ENCODE peak calls at places on chromosomes 2 and 18, in eight cellular contexts. One of them, this sample, is unnamed.

GRCh38 chr18:44939037-44939665 is 258.5 kb downstream of the SETBP1 start:
- DNase-seq in cardiac muscle cell: no peak
- DNase-seq in colonic mucosa: peak; percentile 58
- DNase-seq in neuronal stem cell: no peak
- DNase-seq in psoas muscle: no peak
- DNase-seq in aorta: no peak
- DNase-seq in foreskin keratinocyte: peak; percentile 52
- DNase-seq in endothelial cell of umbilical vein: no peak
- DNase-seq in this sample: no peak

GRCh38 chr2:10355471-10356458 is 53.1 kb downstream of the HPCAL1 start:
- DNase-seq in aorta: no peak
- DNase-seq in neuronal stem cell: no peak
- DNase-seq in foreskin keratinocyte: no peak
- DNase-seq in cardiac muscle cell: no peak
- DNase-seq in colonic mucosa: no peak
- DNase-seq in psoas muscle: no peak
- DNase-seq in endothelial cell of umbilical vein: no peak
- DNase-seq in this sample: no peak

GRCh38 chr2:2901384-2902345 is 476.0 kb downstream of the EIPR1 start:
- DNase-seq in neuronal stem cell: no peak
- DNase-seq in foreskin keratinocyte: no peak
- DNase-seq in cardiac muscle cell: no peak
- DNase-seq in psoas muscle: no peak
- DNase-seq in endothelial cell of umbilical vein: no peak
- DNase-seq in colonic mucosa: no peak
- DNase-seq in aorta: no peak
- DNase-seq in this sample: no peak

GRCh38 chr2:120682654-120683053 is 53.0 kb upstream of the GLI2 start:
- DNase-seq in colonic mucosa: no peak
- DNase-seq in cardiac muscle cell: no peak
- DNase-seq in foreskin keratinocyte: no peak
- DNase-seq in endothelial cell of umbilical vein: no peak
- DNase-seq in aorta: no peak
- DNase-seq in neuronal stem cell: no peak
- DNase-seq in psoas muscle: no peak
- DNase-seq in this sample: peak; percentile 7

GRCh38 chr2:8494151-8494550 is 187.7 kb upstream of the ID2 start:
- DNase-seq in aorta: no peak
- DNase-seq in psoas muscle: no peak
- DNase-seq in cardiac muscle cell: no peak
- DNase-seq in foreskin keratinocyte: no peak
- DNase-seq in neuronal stem cell: no peak
- DNase-seq in colonic mucosa: no peak
- DNase-seq in endothelial cell of umbilical vein: no peak
- DNase-seq in this sample: no peak

GRCh38 chr18:72762505-72763122 is 105.2 kb downstream of the NETO1 start:
- DNase-seq in aorta: no peak
- DNase-seq in cardiac muscle cell: peak; percentile 72
- DNase-seq in foreskin keratinocyte: peak; percentile 64
- DNase-seq in endothelial cell of umbilical vein: peak; percentile 36
- DNase-seq in neuronal stem cell: peak; percentile 56
- DNase-seq in colonic mucosa: no peak
- DNase-seq in psoas muscle: no peak
- DNase-seq in this sample: peak; percentile 35

GRCh38 chr18:34651586-34652369 is 58.3 kb upstream of the DTNA start:
- DNase-seq in endothelial cell of umbilical vein: no peak
- DNase-seq in aorta: no peak
- DNase-seq in cardiac muscle cell: no peak
- DNase-seq in foreskin keratinocyte: no peak
- DNase-seq in colonic mucosa: no peak
- DNase-seq in psoas muscle: no peak
- DNase-seq in neuronal stem cell: no peak
- DNase-seq in this sample: peak; percentile 23

GRCh38 chr2:9655441-9656269 is 24.9 kb upstream of the YWHAQ start:
- DNase-seq in aorta: no peak
- DNase-seq in endothelial cell of umbilical vein: peak; percentile 71
- DNase-seq in psoas muscle: no peak
- DNase-seq in foreskin keratinocyte: peak; percentile 82
- DNase-seq in cardiac muscle cell: no peak
- DNase-seq in neuronal stem cell: no peak
- DNase-seq in colonic mucosa: no peak
- DNase-seq in this sample: peak; percentile 91

GRCh38 chr2:120134263-120134662 is 88.9 kb downstream of the TMEM185B start:
- DNase-seq in cardiac muscle cell: no peak
- DNase-seq in endothelial cell of umbilical vein: peak; percentile 89
- DNase-seq in foreskin keratinocyte: peak; percentile 93
- DNase-seq in colonic mucosa: no peak
- DNase-seq in psoas muscle: no peak
- DNase-seq in neuronal stem cell: no peak
- DNase-seq in aorta: no peak
- DNase-seq in this sample: peak; percentile 99

GRCh38 chr2:119184512-119184911 is 26.0 kb upstream of the C1QL2 start:
- DNase-seq in psoas muscle: no peak
- DNase-seq in colonic mucosa: no peak
- DNase-seq in neuronal stem cell: no peak
- DNase-seq in foreskin keratinocyte: no peak
- DNase-seq in aorta: no peak
- DNase-seq in endothelial cell of umbilical vein: no peak
- DNase-seq in cardiac muscle cell: no peak
- DNase-seq in this sample: no peak

GRCh38 chr2:50786345-50786744 is 245.6 kb downstream of the NRXN1 start:
- DNase-seq in cardiac muscle cell: no peak
- DNase-seq in neuronal stem cell: no peak
- DNase-seq in aorta: no peak
- DNase-seq in endothelial cell of umbilical vein: no peak
- DNase-seq in colonic mucosa: no peak
- DNase-seq in foreskin keratinocyte: no peak
- DNase-seq in psoas muscle: no peak
- DNase-seq in this sample: no peak

GRCh38 chr2:135701442-135701841 is 40.2 kb upstream of the UBXN4 start:
- DNase-seq in cardiac muscle cell: no peak
- DNase-seq in neuronal stem cell: no peak
- DNase-seq in colonic mucosa: no peak
- DNase-seq in aorta: no peak
- DNase-seq in endothelial cell of umbilical vein: no peak
- DNase-seq in foreskin keratinocyte: peak; percentile 65
- DNase-seq in psoas muscle: no peak
- DNase-seq in this sample: peak; percentile 36

GRCh38 chr18:80126797-80127196 is 17.7 kb downstream of the ADNP2 start:
- DNase-seq in colonic mucosa: no peak
- DNase-seq in foreskin keratinocyte: no peak
- DNase-seq in aorta: no peak
- DNase-seq in neuronal stem cell: no peak
- DNase-seq in endothelial cell of umbilical vein: no peak
- DNase-seq in psoas muscle: no peak
- DNase-seq in cardiac muscle cell: no peak
- DNase-seq in this sample: no peak

GRCh38 chr2:73293534-73294171 is at the start of gene EGR4:
- DNase-seq in endothelial cell of umbilical vein: peak; percentile 28
- DNase-seq in foreskin keratinocyte: no peak
- DNase-seq in cardiac muscle cell: peak; percentile 82
- DNase-seq in psoas muscle: peak; percentile 66
- DNase-seq in aorta: peak; percentile 75
- DNase-seq in colonic mucosa: peak; percentile 45
- DNase-seq in neuronal stem cell: no peak
- DNase-seq in this sample: peak; percentile 59

GRCh38 chr2:156083707-156084494 is 248.6 kb downstream of the NR4A2 start:
- DNase-seq in endothelial cell of umbilical vein: no peak
- DNase-seq in colonic mucosa: peak; percentile 21
- DNase-seq in foreskin keratinocyte: peak; percentile 70
- DNase-seq in aorta: no peak
- DNase-seq in cardiac muscle cell: no peak
- DNase-seq in neuronal stem cell: no peak
- DNase-seq in psoas muscle: no peak
- DNase-seq in this sample: peak; percentile 17

GRCh38 chr2:18404708-18405107 is 155.7 kb downstream of the RDH14 start:
- DNase-seq in foreskin keratinocyte: no peak
- DNase-seq in psoas muscle: no peak
- DNase-seq in cardiac muscle cell: peak; percentile 33
- DNase-seq in neuronal stem cell: peak; percentile 3
- DNase-seq in colonic mucosa: no peak
- DNase-seq in aorta: no peak
- DNase-seq in endothelial cell of umbilical vein: no peak
- DNase-seq in this sample: no peak

GRCh38 chr2:100664756-100665101 is 101.9 kb downstream of the PDCL3 start:
- DNase-seq in psoas muscle: no peak
- DNase-seq in foreskin keratinocyte: no peak
- DNase-seq in colonic mucosa: no peak
- DNase-seq in aorta: no peak
- DNase-seq in neuronal stem cell: no peak
- DNase-seq in cardiac muscle cell: no peak
- DNase-seq in endothelial cell of umbilical vein: no peak
- DNase-seq in this sample: no peak

GRCh38 chr2:120275617-120276400 is 23.2 kb downstream of the RALB start:
- DNase-seq in endothelial cell of umbilical vein: no peak
- DNase-seq in foreskin keratinocyte: no peak
- DNase-seq in neuronal stem cell: no peak
- DNase-seq in psoas muscle: no peak
- DNase-seq in aorta: no peak
- DNase-seq in colonic mucosa: no peak
- DNase-seq in cardiac muscle cell: no peak
- DNase-seq in this sample: no peak

DNA sequence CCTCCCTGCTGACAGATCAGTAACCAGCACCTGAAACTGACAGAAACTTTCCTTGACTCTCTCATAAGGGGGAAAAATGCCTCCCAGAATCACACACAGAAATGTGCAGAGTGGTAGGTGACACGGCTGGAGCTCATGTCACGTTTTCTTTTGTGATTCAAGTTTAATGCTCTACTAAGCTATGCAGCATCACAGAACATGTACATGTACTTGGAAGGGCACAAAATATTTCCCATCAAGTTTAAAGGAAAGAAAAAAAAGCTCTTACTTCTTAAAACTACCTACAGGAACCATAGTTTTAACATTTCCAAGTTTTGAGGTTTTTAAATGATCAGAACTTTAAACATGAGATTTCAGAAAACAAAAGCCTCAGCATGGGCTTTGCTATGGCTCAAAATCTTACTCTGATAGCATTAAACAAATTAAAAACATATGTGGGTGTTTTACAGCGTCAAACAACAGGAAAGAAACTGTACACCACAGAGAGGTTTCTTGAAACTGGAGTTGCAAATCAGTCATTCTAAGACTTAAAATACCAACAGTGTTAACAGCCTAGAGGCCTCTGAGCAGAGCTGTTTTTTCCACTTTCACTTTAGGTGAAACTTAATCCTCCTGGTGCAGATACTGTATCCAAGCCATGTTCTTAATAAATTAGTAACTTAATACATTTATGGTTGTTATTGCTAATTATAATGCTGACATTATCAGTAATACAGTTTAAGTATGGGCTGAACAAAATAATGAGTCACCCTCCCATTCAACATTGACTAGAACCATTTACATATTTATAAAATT is 30.1 kb downstream of the MBP start:
- DNase-seq in neuronal stem cell: no peak
- DNase-seq in foreskin keratinocyte: peak; percentile 61
- DNase-seq in colonic mucosa: no peak
- DNase-seq in endothelial cell of umbilical vein: peak; percentile 65
- DNase-seq in aorta: no peak
- DNase-seq in cardiac muscle cell: no peak
- DNase-seq in psoas muscle: no peak
- DNase-seq in this sample: peak; percentile 91
- H3K4me1 ChIP-seq in neuronal stem cell: peaks cover 11% of the 10 kb centered on the region
- H3K4me1 ChIP-seq in foreskin keratinocyte: peaks cover 35% of the 10 kb centered on the region
- H3K4me1 ChIP-seq in colonic mucosa: no peaks in the 10 kb centered on the region
- H3K4me1 ChIP-seq in endothelial cell of umbilical vein: peaks cover 45% of the 10 kb centered on the region
- H3K4me1 ChIP-seq in aorta: peaks cover 3% of the 10 kb centered on the region
- H3K4me1 ChIP-seq in cardiac muscle cell: peaks cover 17% of the 10 kb centered on the region
- H3K4me1 ChIP-seq in psoas muscle: peaks cover 65% of the 10 kb centered on the region
- H3K4me1 ChIP-seq in this sample: peaks cover 55% of the 10 kb centered on the region

DNA sequence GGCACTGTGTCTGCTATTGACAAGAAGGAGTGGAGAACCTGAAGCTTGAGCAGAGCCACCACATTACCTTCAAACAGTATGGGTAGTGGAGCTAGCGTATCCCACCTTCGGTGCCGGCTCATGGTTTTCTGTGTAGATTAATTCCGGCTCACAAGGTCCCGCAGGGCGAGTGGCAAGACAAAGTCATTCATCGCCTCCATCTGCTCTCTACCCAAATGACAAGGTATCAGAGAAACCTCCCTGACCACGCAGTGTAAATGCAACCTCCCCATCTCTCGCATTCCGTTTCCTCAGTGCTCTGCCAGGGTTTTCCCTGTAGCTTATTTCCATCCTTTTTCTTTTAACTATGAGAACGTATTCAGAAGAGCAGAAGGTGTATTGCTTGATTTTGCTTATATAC is 79.8 kb downstream of the MAP4K4 start:
- DNase-seq in neuronal stem cell: no peak
- DNase-seq in psoas muscle: no peak
- DNase-seq in foreskin keratinocyte: no peak
- DNase-seq in aorta: no peak
- DNase-seq in colonic mucosa: no peak
- DNase-seq in cardiac muscle cell: no peak
- DNase-seq in endothelial cell of umbilical vein: no peak
- DNase-seq in this sample: no peak
- H3K4me1 ChIP-seq in neuronal stem cell: peaks cover 32% of the 10 kb centered on the region
- H3K4me1 ChIP-seq in psoas muscle: peaks cover 68% of the 10 kb centered on the region
- H3K4me1 ChIP-seq in foreskin keratinocyte: no peaks in the 10 kb centered on the region
- H3K4me1 ChIP-seq in aorta: peaks cover 6% of the 10 kb centered on the region
- H3K4me1 ChIP-seq in colonic mucosa: no peaks in the 10 kb centered on the region
- H3K4me1 ChIP-seq in cardiac muscle cell: peaks cover 16% of the 10 kb centered on the region
- H3K4me1 ChIP-seq in endothelial cell of umbilical vein: peaks cover 21% of the 10 kb centered on the region
- H3K4me1 ChIP-seq in this sample: peaks cover 31% of the 10 kb centered on the region

GRCh38 chr18:13452448-13452811 is 233.9 kb downstream of the LDLRAD4 start:
- DNase-seq in psoas muscle: peak; percentile 58
- DNase-seq in foreskin keratinocyte: peak; percentile 17
- DNase-seq in cardiac muscle cell: no peak
- DNase-seq in aorta: peak; percentile 80
- DNase-seq in endothelial cell of umbilical vein: peak; percentile 73
- DNase-seq in colonic mucosa: no peak
- DNase-seq in neuronal stem cell: no peak
- DNase-seq in this sample: peak; percentile 79
- H3K4me1 ChIP-seq in psoas muscle: peaks cover 47% of the 10 kb centered on the region
- H3K4me1 ChIP-seq in foreskin keratinocyte: no peaks in the 10 kb centered on the region
- H3K4me1 ChIP-seq in cardiac muscle cell: peaks cover 5% of the 10 kb centered on the region
- H3K4me1 ChIP-seq in aorta: no peaks in the 10 kb centered on the region
- H3K4me1 ChIP-seq in endothelial cell of umbilical vein: peaks cover 7% of the 10 kb centered on the region
- H3K4me1 ChIP-seq in colonic mucosa: no peaks in the 10 kb centered on the region
- H3K4me1 ChIP-seq in neuronal stem cell: peaks cover 10% of the 10 kb centered on the region
- H3K4me1 ChIP-seq in this sample: peaks cover 27% of the 10 kb centered on the region

GRCh38 chr2:101718479-101718878 is 21.0 kb downstream of the MAP4K4 start:
- DNase-seq in cardiac muscle cell: no peak
- DNase-seq in colonic mucosa: no peak
- DNase-seq in psoas muscle: no peak
- DNase-seq in neuronal stem cell: no peak
- DNase-seq in endothelial cell of umbilical vein: no peak
- DNase-seq in foreskin keratinocyte: no peak
- DNase-seq in aorta: no peak
- DNase-seq in this sample: no peak
- H3K4me1 ChIP-seq in cardiac muscle cell: peaks cover 2% of the 10 kb centered on the region
- H3K4me1 ChIP-seq in colonic mucosa: no peaks in the 10 kb centered on the region
- H3K4me1 ChIP-seq in psoas muscle: peaks cover 18% of the 10 kb centered on the region
- H3K4me1 ChIP-seq in neuronal stem cell: no peaks in the 10 kb centered on the region
- H3K4me1 ChIP-seq in endothelial cell of umbilical vein: peaks cover 7% of the 10 kb centered on the region
- H3K4me1 ChIP-seq in foreskin keratinocyte: peaks cover 9% of the 10 kb centered on the region
- H3K4me1 ChIP-seq in aorta: peaks cover 4% of the 10 kb centered on the region
- H3K4me1 ChIP-seq in this sample: peaks cover 19% of the 10 kb centered on the region

GRCh38 chr2:160220545-160221009 is 20.5 kb upstream of the ITGB6 start:
- DNase-seq in aorta: no peak
- DNase-seq in colonic mucosa: no peak
- DNase-seq in foreskin keratinocyte: peak; percentile 100
- DNase-seq in psoas muscle: peak; percentile 40
- DNase-seq in neuronal stem cell: no peak
- DNase-seq in cardiac muscle cell: no peak
- DNase-seq in endothelial cell of umbilical vein: no peak
- DNase-seq in this sample: no peak
- H3K4me1 ChIP-seq in aorta: peaks cover 4% of the 10 kb centered on the region
- H3K4me1 ChIP-seq in colonic mucosa: peaks cover 11% of the 10 kb centered on the region
- H3K4me1 ChIP-seq in foreskin keratinocyte: peaks cover 54% of the 10 kb centered on the region
- H3K4me1 ChIP-seq in psoas muscle: peaks cover 61% of the 10 kb centered on the region
- H3K4me1 ChIP-seq in neuronal stem cell: peaks cover 5% of the 10 kb centered on the region
- H3K4me1 ChIP-seq in cardiac muscle cell: peaks cover 10% of the 10 kb centered on the region
- H3K4me1 ChIP-seq in endothelial cell of umbilical vein: peaks cover 46% of the 10 kb centered on the region
- H3K4me1 ChIP-seq in this sample: peaks cover 35% of the 10 kb centered on the region